ENCODE peak calls at places on chromosomes 6 and 20, in four cellular contexts. U is HCT116, H is stomach, Y is brain microvascular endothelial cell. Z is an unnamed sample.

GRCh38 chr6:121884621-121885020 is 449.2 kb downstream of the GJA1 start:
- DNase-seq in U (no peak), H (no peak), Y (no peak), Z (no peak)

GRCh38 chr6:20746805-20747204 is 212.5 kb downstream of the CDKAL1 start:
- DNase-seq in U (no peak), H (no peak), Y (no peak), Z (no peak)

GRCh38 chr6:111210074-111210729 is 122.9 kb downstream of the SLC16A10 start:
- DNase-seq in U (peak; percentile 45), H (no peak), Y (peak; percentile 47), Z (peak; percentile 6)

GRCh38 chr6:23659125-23659524 is 466.9 kb upstream of the NRSN1 start:
- DNase-seq in U (no peak), H (no peak), Y (peak; percentile 9), Z (no peak)

GRCh38 chr6:163457637-163458561 is 43.4 kb downstream of the QKI start:
- DNase-seq in U (no peak), H (no peak), Y (peak; percentile 94), Z (peak; percentile 88)

GRCh38 chr6:116876635-116877611 is at the start of gene RFX6:
- DNase-seq in U (no peak), H (peak; percentile 28), Y (no peak), Z (no peak)

GRCh38 chr20:50398064-50398463 is 112.1 kb upstream of the PTPN1 start:
- DNase-seq in U (no peak), H (no peak), Y (no peak), Z (no peak)

GRCh38 chr6:33761922-33762629 is 15.4 kb upstream of the IP6K3 start:
- DNase-seq in U (no peak), H (peak; percentile 73), Y (peak; percentile 22), Z (no peak)

GRCh38 chr6:393391-394221 is 2.1 kb downstream of the IRF4 start:
- DNase-seq in U (no peak), H (no peak), Y (no peak), Z (no peak)

GRCh38 chr6:112184996-112185395 is 69.4 kb downstream of the LAMA4 start:
- DNase-seq in U (no peak), H (no peak), Y (no peak), Z (no peak)

GRCh38 chr6:113763311-113763766 is 93.8 kb upstream of the MARCKS start:
- DNase-seq in U (no peak), H (no peak), Y (no peak), Z (no peak)

GRCh38 chr6:169371344-169372144 is 117.9 kb upstream of the THBS2 start:
- DNase-seq in U (peak; percentile 12), H (no peak), Y (no peak), Z (no peak)

GRCh38 chr20:50242863-50243609 is 52.4 kb downstream of the CEBPB start:
- DNase-seq in U (peak; percentile 77), H (peak; percentile 74), Y (no peak), Z (no peak)

DNA sequence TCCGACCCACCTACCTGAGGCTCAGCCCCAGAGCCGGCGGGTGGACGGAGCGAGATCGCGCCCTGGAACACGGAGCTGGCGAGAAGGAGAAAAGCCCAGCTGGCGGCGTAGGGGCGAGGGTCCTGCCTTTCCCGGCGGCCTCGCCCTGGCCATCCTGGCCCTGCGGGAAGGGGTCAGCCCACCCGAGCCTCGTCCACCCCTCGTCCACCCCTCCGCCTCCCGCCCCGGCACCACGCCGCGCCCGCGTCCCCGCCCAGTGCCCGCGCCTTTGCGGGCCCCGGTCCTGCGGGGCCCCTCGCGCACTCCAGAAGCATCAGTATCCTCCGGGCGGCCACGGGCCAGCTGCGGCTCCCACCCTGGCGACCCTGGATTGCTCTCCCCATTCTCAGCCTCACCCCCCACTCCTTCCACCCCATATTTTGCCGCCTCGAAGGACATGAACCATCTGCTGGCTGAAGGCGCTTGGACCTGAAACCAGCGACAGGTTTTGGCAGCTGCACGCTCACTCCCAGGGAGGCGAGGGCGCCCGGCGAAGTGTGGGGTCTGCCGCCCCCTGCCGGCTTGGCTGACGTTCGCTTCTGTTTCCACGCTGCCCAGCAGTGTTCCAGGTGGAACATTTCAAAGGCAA is 65.1 kb downstream of the PLG start:
- DNase-seq in U (no peak), H (peak; percentile 74), Y (peak; percentile 35), Z (no peak)
- H3K4me3 ChIP-seq in U (no peak overlapping the region), H (peak overlapping the region; percentile 50), Y (peak overlapping the region; percentile 39), Z (peak overlapping the region; percentile 34)

GRCh38 chr6:30359276-30359675 is 14.3 kb downstream of the RPP21 start:
- DNase-seq in U (no peak), H (no peak), Y (no peak), Z (no peak)

GRCh38 chr6:30356519-30356918 is 11.6 kb downstream of the RPP21 start:
- DNase-seq in U (no peak), H (no peak), Y (no peak), Z (no peak)

GRCh38 chr6:30358340-30358679 is 13.4 kb downstream of the RPP21 start:
- DNase-seq in U (no peak), H (no peak), Y (no peak), Z (no peak)

GRCh38 chr6:30360139-30360538 is 15.2 kb downstream of the RPP21 start:
- DNase-seq in U (no peak), H (no peak), Y (no peak), Z (no peak)

DNA sequence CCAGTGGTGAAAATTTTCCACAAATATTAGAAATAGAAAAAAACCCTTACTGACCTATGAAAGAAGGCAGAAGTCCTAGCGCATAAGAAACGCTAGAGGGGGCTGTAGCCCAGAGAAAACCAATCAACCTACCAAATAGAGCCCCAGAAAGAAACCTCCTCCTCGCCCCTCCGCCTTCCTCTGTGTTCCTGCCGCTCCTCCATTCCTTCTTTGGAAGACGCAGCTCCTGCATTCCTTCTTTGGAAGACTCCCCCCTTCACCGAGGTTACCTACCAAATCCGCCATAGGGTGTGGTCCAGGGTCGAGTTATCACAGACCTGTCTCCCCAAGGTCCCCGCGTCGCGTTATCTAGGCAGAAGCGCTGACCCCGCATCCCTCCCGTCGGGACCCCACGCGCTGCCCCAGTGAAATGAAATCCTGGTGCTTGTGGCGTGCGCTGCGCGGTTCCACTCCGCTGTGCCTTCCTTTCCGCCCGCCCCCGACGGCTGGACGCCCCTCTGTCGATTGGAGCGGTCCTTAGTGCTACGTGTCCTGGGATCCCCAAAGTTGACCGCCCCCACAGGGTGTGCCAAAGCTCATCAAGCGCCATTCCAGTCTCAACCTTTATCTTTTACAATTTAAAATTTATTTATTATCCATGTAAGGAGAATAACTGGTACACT is 12.9 kb downstream of the RPP21 start:
- DNase-seq in U (peak; percentile 71), H (peak; percentile 40), Y (peak; percentile 80), Z (peak; percentile 40)
- H3K4me3 ChIP-seq in U (no peak overlapping the region), H (peak overlapping the region; percentile 33), Y (peak overlapping the region; percentile 56), Z (peak overlapping the region; percentile 53)

GRCh38 chr6:41547799-41548097 is 1.6 kb downstream of the FOXP4 start:
- DNase-seq in U (no peak), H (no peak), Y (no peak), Z (no peak)
- H3K4me3 ChIP-seq in U (peak overlapping the region; percentile 82), H (peak overlapping the region; percentile 74), Y (peak overlapping the region; percentile 80), Z (peak overlapping the region; percentile 72)

GRCh38 chr6:125832396-125832795 is 41.6 kb downstream of the NCOA7 start:
- DNase-seq in U (no peak), H (no peak), Y (no peak), Z (no peak)
- H3K4me3 ChIP-seq in U (no peak overlapping the region), H (no peak overlapping the region), Y (no peak overlapping the region), Z (no peak overlapping the region)

DNA sequence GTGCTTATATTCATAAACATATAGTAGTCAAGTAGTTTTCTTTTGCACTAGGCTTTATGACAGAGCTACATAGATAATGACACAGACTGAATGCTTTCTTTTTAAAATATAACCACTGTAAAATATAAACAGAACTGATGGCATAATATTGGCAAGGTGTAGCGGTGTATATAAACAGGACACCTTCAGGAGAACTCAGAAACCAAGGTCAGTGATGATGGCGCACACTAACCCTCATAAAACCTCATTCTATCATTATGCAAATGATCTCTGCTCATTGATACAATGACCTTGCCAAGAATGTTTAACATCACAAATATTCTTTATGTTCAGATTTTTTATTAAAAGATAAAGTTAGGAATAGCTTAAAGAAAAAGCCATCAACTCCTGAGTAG is 48.5 kb upstream of the DST start:
- DNase-seq in U (no peak), H (no peak), Y (no peak), Z (no peak)
- H3K4me3 ChIP-seq in U (no peak overlapping the region), H (no peak overlapping the region), Y (peak overlapping the region; percentile 6), Z (peak overlapping the region; percentile 44)